ENCODE peak calls at places on chromosomes 12 and 14, in seven cellular contexts. K, I, U, H, X, B and Z are unnamed samples.

GRCh38 chr12:25552681-25553080 is 402 bp downstream of the LMNTD1 start:
- DNase-seq in I (no peak), K (no peak), X (peak), U (no peak), B (no peak), H (peak), Z (peak)

GRCh38 chr14:89110110-89110509 is 285.7 kb downstream of the TTC8 start:
- DNase-seq in I (no peak), K (no peak), U (no peak), H (no peak), B (no peak), X (no peak), Z (no peak)

GRCh38 chr12:119870462-119870861 is 6.7 kb downstream of the CIT start:
- DNase-seq in X (no peak), H (peak), U (no peak), I (no peak), K (no peak), B (no peak), Z (no peak)

GRCh38 chr14:97233319-97233980 is 436.3 kb downstream of the VRK1 start:
- DNase-seq in I (no peak), K (no peak), U (no peak), B (no peak), X (no peak), H (no peak), Z (no peak)

GRCh38 chr12:132164426-132164825 is 20.2 kb downstream of the NOC4L start:
- DNase-seq in U (no peak), X (no peak), K (no peak), I (no peak), B (no peak), H (no peak), Z (no peak)

GRCh38 chr12:115657081-115658013 is 620.1 kb downstream of the MED13L start:
- DNase-seq in H (no peak), X (no peak), B (no peak), U (no peak), I (no peak), K (no peak), Z (no peak)

GRCh38 chr12:64207453-64207852 is 14.6 kb downstream of the KICS2 start:
- DNase-seq in H (no peak), I (no peak), X (no peak), B (no peak), U (no peak), K (no peak), Z (no peak)

GRCh38 chr12:67111182-67111581 is 158.0 kb upstream of the CAND1 start:
- DNase-seq in K (no peak), H (no peak), U (no peak), I (no peak), B (no peak), X (no peak), Z (no peak)

GRCh38 chr12:51393676-51394545 is 2.7 kb upstream of the GALNT6 start:
- DNase-seq in B (no peak), I (no peak), H (peak), U (no peak), K (peak), X (peak), Z (peak)

GRCh38 chr14:63713058-63713457 is 14.8 kb downstream of the SGPP1 start:
- DNase-seq in I (no peak), B (no peak), H (no peak), K (no peak), X (no peak), U (no peak), Z (no peak)

GRCh38 chr14:21987937-21988336 is 314.3 kb upstream of the OR4E1 start:
- DNase-seq in K (no peak), I (no peak), X (no peak), H (peak), U (peak), B (peak), Z (no peak)

DNA sequence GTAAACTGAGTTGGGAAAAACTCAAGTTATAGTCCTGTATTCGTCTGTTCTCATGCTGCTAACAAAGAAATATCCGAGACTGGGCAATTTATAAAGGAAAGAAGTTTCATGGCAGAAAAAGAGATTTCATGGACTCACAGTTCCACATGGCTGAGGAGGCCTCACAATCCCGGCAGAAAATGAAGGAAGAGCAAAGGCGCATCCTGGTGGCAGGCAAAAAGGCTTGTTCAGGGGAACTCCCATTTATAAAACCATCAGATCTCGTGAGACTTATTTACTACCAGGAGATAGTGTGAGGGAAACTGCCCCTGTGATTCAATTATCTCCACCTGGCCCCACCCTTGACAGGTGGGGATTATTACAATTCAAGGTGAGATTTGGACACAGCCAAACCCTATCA is 292.6 kb upstream of the SYT1 start:
- DNase-seq in U (no peak), B (no peak), X (no peak), K (no peak), I (no peak), H (no peak), Z (no peak)
- TF ChIP-seq CTCF in U (no peak), B (no peak), X (no peak), K (no peak), I (no peak), H (no peak), Z (no peak)

GRCh38 chr12:106776897-106777296 is 2.4 kb downstream of the RIC8B start:
- DNase-seq in K (no peak), B (no peak), X (no peak), I (no peak), U (no peak), H (no peak), Z (no peak)

GRCh38 chr12:106774808-106775524 is 484 bp downstream of the RIC8B start:
- DNase-seq in K (no peak), B (no peak), I (no peak), H (no peak), U (no peak), X (no peak), Z (no peak)

GRCh38 chr12:106773286-106773685 is 1.2 kb upstream of the RIC8B start:
- DNase-seq in H (no peak), I (no peak), U (peak), B (no peak), X (no peak), K (no peak), Z (no peak)

GRCh38 chr12:106771425-106771824 is 3.1 kb upstream of the RIC8B start:
- DNase-seq in U (no peak), H (no peak), K (no peak), B (no peak), I (no peak), X (no peak), Z (no peak)

GRCh38 chr12:106773945-106774807 is at the start of gene RIC8B:
- DNase-seq in H (peak), I (peak), B (peak), X (peak), U (peak), K (peak), Z (peak)
- TF ChIP-seq CTCF in H (no peak), I (no peak), B (no peak), X (no peak), U (no peak), K (peak), Z (no peak)

GRCh38 chr12:96399919-96400630 is at the start of gene CDK17:
- DNase-seq in I (peak), X (peak), H (peak), B (peak), K (peak), U (peak), Z (peak)
- TF ChIP-seq CTCF in I (no peak), X (peak), H (no peak), B (no peak), K (peak), U (peak), Z (peak)

DNA sequence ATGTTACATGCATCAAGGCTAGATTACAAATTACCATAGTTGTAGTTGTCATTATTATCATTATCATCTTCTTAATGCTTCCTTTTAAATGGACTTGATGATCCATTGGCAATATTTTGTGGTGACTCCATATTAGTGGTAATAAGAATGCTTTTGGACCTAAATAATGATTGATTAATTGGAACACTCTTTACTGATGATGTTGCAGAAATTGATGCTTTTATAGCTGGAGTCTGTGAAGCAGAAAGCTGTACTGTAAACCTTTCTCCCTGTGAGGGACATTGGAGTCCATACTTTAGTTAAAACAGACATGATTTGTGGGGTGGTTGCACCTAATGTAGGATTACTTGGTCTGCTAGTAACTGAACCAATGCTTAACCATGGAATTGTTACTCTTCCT is 190.4 kb downstream of the ATXN7L3B start:
- DNase-seq in K (no peak), B (no peak), H (no peak), I (no peak), X (no peak), U (no peak), Z (no peak)
- TF ChIP-seq CTCF in K (no peak), B (no peak), H (no peak), I (no peak), X (no peak), U (no peak), Z (no peak)